ENCODE peak calls at places on chromosome 11, in six cellular contexts. A is neuronal stem cell, Q is pancreas, Y is K562, M is sigmoid colon, L is cardiac muscle cell. H is an unnamed sample.

GRCh38 chr11:342328-342727 is 21.7 kb upstream of the IFITM3 start:
- DNase-seq in A (no peak), Q (no peak), Y (peak; percentile 3), M (peak; percentile 10), L (no peak), H (no peak)

GRCh38 chr11:120612363-120613263 is 101.1 kb downstream of the GRIK4 start:
- DNase-seq in A (no peak), Q (no peak), Y (no peak), M (no peak), L (peak; percentile 29), H (no peak)

GRCh38 chr11:132935383-132935782 is 596.9 kb downstream of the OPCML start:
- DNase-seq in A (no peak), Q (no peak), Y (no peak), M (no peak), L (no peak), H (no peak)

GRCh38 chr11:118921929-118922744 is 3.6 kb downstream of the BCL9L start:
- DNase-seq in A (no peak), Q (peak; percentile 96), Y (no peak), M (peak; percentile 96), L (peak; percentile 94), H (peak; percentile 59)

GRCh38 chr11:68437927-68438657 is 22.5 kb upstream of the PPP6R3 start:
- DNase-seq in A (no peak), Q (peak; percentile 64), Y (no peak), M (no peak), L (no peak), H (no peak)

GRCh38 chr11:33774356-33775063 is at the start of gene FBXO3:
- DNase-seq in A (peak; percentile 86), Q (peak; percentile 95), Y (peak; percentile 97), M (peak; percentile 95), L (peak; percentile 88), H (peak; percentile 62)

GRCh38 chr11:123180166-123180565 is 14.9 kb downstream of the CLMP start:
- DNase-seq in A (no peak), Q (no peak), Y (no peak), M (no peak), L (peak; percentile 74), H (no peak)

GRCh38 chr11:82960779-82961143 is 59.2 kb downstream of the DDIAS start:
- DNase-seq in A (no peak), Q (no peak), Y (no peak), M (no peak), L (no peak), H (no peak)

GRCh38 chr11:65362320-65362931 is 7.9 kb downstream of the TIGD3 start:
- DNase-seq in A (no peak), Q (no peak), Y (peak; percentile 57), M (no peak), L (no peak), H (no peak)

GRCh38 chr11:11384829-11385228 is 31.8 kb upstream of the CSNK2A3 start:
- DNase-seq in A (no peak), Q (no peak), Y (no peak), M (no peak), L (no peak), H (no peak)

GRCh38 chr11:122656073-122656630 is 630 bp downstream of the UBASH3B start:
- DNase-seq in A (peak; percentile 59), Q (peak; percentile 82), Y (peak; percentile 29), M (peak; percentile 76), L (peak; percentile 63), H (peak; percentile 45)

GRCh38 chr11:48154162-48154561 is 62.4 kb upstream of the OR4B1 start:
- DNase-seq in A (no peak), Q (no peak), Y (no peak), M (no peak), L (peak; percentile 39), H (no peak)

GRCh38 chr11:118287006-118287405 is 17.5 kb upstream of the CD3E start:
- DNase-seq in A (no peak), Q (no peak), Y (no peak), M (no peak), L (peak; percentile 18), H (no peak)

GRCh38 chr11:103528596-103528995 is 419.4 kb downstream of the DYNC2H1 start:
- DNase-seq in A (no peak), Q (no peak), Y (no peak), M (no peak), L (no peak), H (no peak)

GRCh38 chr11:63686912-63687311 is 5.6 kb downstream of the RTN3 start:
- DNase-seq in A (no peak), Q (no peak), Y (no peak), M (no peak), L (peak; percentile 38), H (no peak)

GRCh38 chr11:39569784-39570183 is 1889.7 kb downstream of the LRRC4C start:
- DNase-seq in A (no peak), Q (no peak), Y (no peak), M (no peak), L (no peak), H (no peak)

GRCh38 chr11:131025020-131025419 is 108.7 kb upstream of the SNX19 start:
- DNase-seq in A (peak; percentile 9), Q (no peak), Y (peak; percentile 9), M (no peak), L (peak; percentile 63), H (no peak)

GRCh38 chr11:124475265-124475664 is 29.8 kb upstream of the OR8B8 start:
- DNase-seq in A (no peak), Q (no peak), Y (no peak), M (no peak), L (no peak), H (no peak)

GRCh38 chr11:44130751-44131150 is 35.3 kb downstream of the EXT2 start:
- DNase-seq in A (no peak), Q (no peak), Y (no peak), M (no peak), L (no peak), H (no peak)

GRCh38 chr11:14861680-14862079 is 30.4 kb downstream of the CYP2R1 start:
- DNase-seq in A (no peak), Q (no peak), Y (no peak), M (no peak), L (no peak), H (no peak)
- H3K27ac ChIP-seq in A (no peak overlapping the region), Q (no peak overlapping the region), Y (no peak overlapping the region), M (no peak overlapping the region), L (no peak overlapping the region), H (no peak overlapping the region)

GRCh38 chr11:125513705-125514265 is 17.7 kb upstream of the FEZ1 start:
- DNase-seq in A (no peak), Q (no peak), Y (no peak), M (no peak), L (no peak), H (no peak)

GRCh38 chr11:125515102-125515439 is 19.0 kb upstream of the FEZ1 start:
- DNase-seq in A (no peak), Q (no peak), Y (no peak), M (no peak), L (no peak), H (no peak)

GRCh38 chr11:125512106-125512505 is 16.0 kb upstream of the FEZ1 start:
- DNase-seq in A (no peak), Q (no peak), Y (no peak), M (no peak), L (no peak), H (no peak)

GRCh38 chr11:125516266-125516665 is 20.2 kb upstream of the FEZ1 start:
- DNase-seq in A (no peak), Q (no peak), Y (no peak), M (no peak), L (no peak), H (no peak)

DNA sequence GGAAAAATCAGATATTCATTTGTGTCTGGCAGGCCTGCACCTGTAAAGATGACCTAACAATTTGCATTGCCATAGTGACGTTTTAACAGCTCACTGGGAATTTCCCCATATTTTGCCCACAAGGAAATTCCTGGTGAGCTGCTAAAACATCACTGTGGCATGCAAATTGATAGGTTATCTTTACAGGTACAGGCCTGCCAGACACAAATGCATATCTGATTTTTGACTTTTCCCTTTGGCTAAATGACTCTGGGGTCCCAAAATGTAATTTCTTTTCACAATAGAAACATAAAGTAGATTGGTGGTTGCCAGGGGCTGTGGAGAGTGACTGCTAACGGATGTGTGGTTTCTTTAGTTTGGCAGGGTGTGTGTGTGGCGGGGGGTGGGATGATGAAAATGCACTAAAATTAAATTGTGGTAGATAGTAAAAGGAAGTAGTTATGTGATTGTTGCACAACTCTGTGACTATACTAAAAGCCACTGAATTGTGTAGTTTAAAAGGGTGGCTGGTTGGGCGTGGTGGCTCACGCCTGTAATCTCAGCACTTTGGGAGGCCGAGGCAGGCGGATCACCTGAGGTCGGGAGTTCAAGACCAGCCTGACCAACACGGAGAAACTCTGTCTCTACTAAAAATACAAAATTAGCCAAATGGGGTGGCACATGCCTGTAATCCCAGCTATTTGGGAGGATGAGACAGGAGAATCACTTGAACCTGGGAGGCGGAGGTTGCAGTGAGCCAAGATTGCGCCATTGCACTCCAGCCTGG is 18.5 kb upstream of the FEZ1 start:
- DNase-seq in A (no peak), Q (no peak), Y (no peak), M (no peak), L (peak; percentile 94), H (no peak)
- H3K4me3 ChIP-seq in A (no peak overlapping the region), Q (no peak overlapping the region), Y (no peak overlapping the region), M (no peak overlapping the region), L (no peak overlapping the region), H (no peak overlapping the region)

GRCh38 chr11:17572359-17572690 is 25.3 kb downstream of the OTOG start:
- DNase-seq in A (no peak), Q (no peak), Y (no peak), M (no peak), L (no peak), H (no peak)
- H3K9me3 ChIP-seq in A (no peaks in the 10 kb centered on the region), Q (no peaks in the 10 kb centered on the region), Y (no peaks in the 10 kb centered on the region), M (no peaks in the 10 kb centered on the region), L (no peaks in the 10 kb centered on the region), H (no peaks in the 10 kb centered on the region)

GRCh38 chr11:104672897-104673296 is 225.4 kb downstream of the CASP12 start:
- DNase-seq in A (no peak), Q (no peak), Y (no peak), M (no peak), L (no peak), H (no peak)
- H3K27ac ChIP-seq in A (no peak overlapping the region), Q (no peak overlapping the region), Y (no peak overlapping the region), M (no peak overlapping the region), L (no peak overlapping the region), H (no peak overlapping the region)

DNA sequence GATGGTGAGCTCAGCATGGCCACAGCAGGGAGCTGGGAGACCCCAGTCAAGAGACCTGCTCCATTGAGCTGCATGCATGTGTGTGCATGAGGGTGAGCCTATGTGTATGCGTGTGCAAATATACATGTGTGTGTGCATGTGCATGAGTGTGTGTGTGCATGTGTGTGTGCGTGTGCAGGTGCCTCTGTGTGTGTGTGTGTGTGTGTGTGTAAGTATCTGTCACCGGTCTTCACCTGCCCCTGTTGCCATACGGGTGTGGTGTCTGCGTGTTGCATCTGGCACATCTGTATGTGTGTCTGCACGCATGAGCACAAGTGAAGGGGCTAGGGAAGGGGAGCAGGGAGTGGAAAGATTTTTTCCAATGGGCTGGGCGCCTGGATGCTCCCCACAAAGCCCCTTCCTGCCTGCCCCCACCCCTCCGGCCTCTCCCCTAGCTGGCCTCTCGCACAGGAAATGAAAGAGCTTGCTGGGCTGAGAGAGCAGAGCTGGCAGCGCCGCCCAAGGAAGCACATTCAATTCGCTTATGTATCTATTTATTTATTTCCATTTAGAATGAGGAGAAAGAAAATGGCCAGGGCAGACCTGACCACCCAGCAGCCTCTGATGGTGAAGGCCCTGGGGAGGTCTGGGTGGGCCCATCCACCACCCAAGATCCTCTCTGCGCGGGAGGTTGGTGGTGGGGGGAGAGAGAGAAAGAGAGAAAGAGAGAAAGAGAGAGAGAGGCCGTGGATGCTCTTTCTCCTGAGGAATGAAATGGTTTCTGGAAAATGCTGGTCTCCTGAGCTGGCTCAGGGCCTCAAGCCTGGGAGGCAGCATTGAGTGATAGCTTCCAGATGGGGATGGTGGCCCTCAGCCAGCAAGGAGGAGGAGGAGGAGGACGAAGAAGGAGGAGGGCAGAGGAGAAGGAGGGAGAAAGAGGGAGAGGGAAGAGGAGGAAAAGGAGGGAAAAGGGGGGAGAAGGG is 4.3 kb downstream of the TSPAN32 start:
- DNase-seq in A (no peak), Q (no peak), Y (no peak), M (peak; percentile 97), L (peak; percentile 96), H (peak; percentile 97)
- H3K4me3 ChIP-seq in A (no peak overlapping the region), Q (no peak overlapping the region), Y (no peak overlapping the region), M (peak overlapping the region; percentile 22), L (no peak overlapping the region), H (no peak overlapping the region)